ENCODE peak calls at places on chromosomes 2 and 18, in nine cellular contexts. J is AG04450, K is IMR-90, V is Peyer's patch, T is sigmoid colon, A is BE2C, Z is stomach, S is astrocyte, M is transverse colon. W is an unnamed sample.

GRCh38 chr2:236776695-236777251 is 207.1 kb downstream of the ACKR3 start:
- DNase-seq in J (no peak), K (peak; percentile 35), V (no peak), T (no peak), A (no peak), Z (no peak), S (peak; percentile 94), M (no peak), W (no peak)

GRCh38 chr2:10487144-10488104 is 39.3 kb upstream of the ODC1 start:
- DNase-seq in J (no peak), K (no peak), V (peak; percentile 43), T (peak; percentile 35), A (peak; percentile 35), Z (peak; percentile 67), S (no peak), M (no peak), W (no peak)

GRCh38 chr18:48300463-48300961 is 108.7 kb downstream of the ZBTB7C start:
- DNase-seq in J (no peak), K (no peak), V (no peak), T (no peak), A (no peak), Z (no peak), S (no peak), M (peak; percentile 54), W (peak; percentile 46)

GRCh38 chr2:31213883-31214637 is 3.3 kb downstream of the CAPN14 start:
- DNase-seq in J (no peak), K (no peak), V (no peak), T (no peak), A (no peak), Z (no peak), S (no peak), M (no peak), W (no peak)

GRCh38 chr2:158973511-158973956 is 5.1 kb downstream of the TANC1 start:
- DNase-seq in J (no peak), K (peak; percentile 51), V (no peak), T (no peak), A (no peak), Z (no peak), S (peak; percentile 36), M (no peak), W (peak; percentile 49)

GRCh38 chr18:11500153-11501122 is 109.0 kb upstream of the SLC35G4 start:
- DNase-seq in J (peak; percentile 91), K (peak; percentile 98), V (no peak), T (no peak), A (no peak), Z (no peak), S (peak; percentile 99), M (no peak), W (no peak)

GRCh38 chr2:67565761-67566160 is 168.6 kb downstream of the ETAA1 start:
- DNase-seq in J (no peak), K (peak; percentile 95), V (no peak), T (no peak), A (no peak), Z (peak; percentile 51), S (peak; percentile 96), M (no peak), W (no peak)

GRCh38 chr2:127578411-127578810 is 42.9 kb downstream of the MYO7B start:
- DNase-seq in J (no peak), K (no peak), V (peak; percentile 28), T (no peak), A (no peak), Z (no peak), S (no peak), M (no peak), W (no peak)

GRCh38 chr18:38933322-38933721 is 1367.7 kb upstream of the CELF4 start:
- DNase-seq in J (no peak), K (no peak), V (no peak), T (no peak), A (no peak), Z (no peak), S (no peak), M (no peak), W (no peak)

GRCh38 chr2:70942396-70942795 is 6.7 kb downstream of the ATP6V1B1 start:
- DNase-seq in J (no peak), K (no peak), V (no peak), T (peak; percentile 44), A (no peak), Z (no peak), S (no peak), M (no peak), W (no peak)

GRCh38 chr2:37585295-37585908 is 86.0 kb downstream of the CDC42EP3 start:
- DNase-seq in J (no peak), K (peak; percentile 80), V (no peak), T (no peak), A (no peak), Z (peak; percentile 66), S (no peak), M (peak; percentile 22), W (no peak)

GRCh38 chr2:224650815-224651439 is 65.2 kb downstream of the CCDC195 start:
- DNase-seq in J (peak; percentile 11), K (peak; percentile 56), V (no peak), T (no peak), A (no peak), Z (no peak), S (peak; percentile 25), M (no peak), W (no peak)

GRCh38 chr18:65363911-65364632 is 386.7 kb upstream of the CDH7 start:
- DNase-seq in J (no peak), K (no peak), V (no peak), T (no peak), A (no peak), Z (no peak), S (no peak), M (no peak), W (no peak)

GRCh38 chr2:150907466-150907865 is 354.2 kb downstream of the RBM43 start:
- DNase-seq in J (no peak), K (no peak), V (no peak), T (no peak), A (no peak), Z (no peak), S (no peak), M (no peak), W (no peak)

GRCh38 chr2:73730810-73731209 is 6.3 kb downstream of the TPRKB start:
- DNase-seq in J (no peak), K (no peak), V (no peak), T (no peak), A (no peak), Z (peak; percentile 38), S (no peak), M (no peak), W (no peak)

GRCh38 chr2:42844901-42845685 is 52.7 kb upstream of the HAAO start:
- DNase-seq in J (peak; percentile 82), K (peak; percentile 88), V (peak; percentile 57), T (peak; percentile 89), A (no peak), Z (no peak), S (peak; percentile 38), M (peak; percentile 31), W (no peak)

GRCh38 chr2:211534655-211535054 is 978.3 kb downstream of the CPS1 start:
- DNase-seq in J (no peak), K (no peak), V (no peak), T (no peak), A (no peak), Z (no peak), S (peak; percentile 3), M (no peak), W (no peak)

GRCh38 chr2:174158003-174158402 is 90.3 kb downstream of the OLA1 start:
- DNase-seq in J (no peak), K (no peak), V (peak; percentile 57), T (no peak), A (peak; percentile 32), Z (no peak), S (no peak), M (peak; percentile 16), W (no peak)

GRCh38 chr2:165903406-165903805 is 50.2 kb downstream of the TTC21B start:
- DNase-seq in J (no peak), K (no peak), V (no peak), T (no peak), A (no peak), Z (no peak), S (no peak), M (no peak), W (no peak)

GRCh38 chr2:165899311-165899710 is 54.3 kb downstream of the TTC21B start:
- DNase-seq in J (no peak), K (no peak), V (no peak), T (no peak), A (no peak), Z (no peak), S (no peak), M (no peak), W (no peak)

GRCh38 chr2:165901996-165902395 is 51.6 kb downstream of the TTC21B start:
- DNase-seq in J (no peak), K (no peak), V (no peak), T (no peak), A (no peak), Z (no peak), S (no peak), M (no peak), W (no peak)

GRCh38 chr2:165902929-165903328 is 50.6 kb downstream of the TTC21B start:
- DNase-seq in J (no peak), K (peak; percentile 17), V (no peak), T (no peak), A (no peak), Z (no peak), S (no peak), M (no peak), W (no peak)

GRCh38 chr2:165901595-165901994 is 52.0 kb downstream of the TTC21B start:
- DNase-seq in J (no peak), K (no peak), V (no peak), T (no peak), A (no peak), Z (no peak), S (no peak), M (no peak), W (no peak)
- H3K4me3 ChIP-seq in J (no peak overlapping the region), K (no peak overlapping the region), V (no peak overlapping the region), T (no peak overlapping the region), A (no peak overlapping the region), Z (no peak overlapping the region), S (no peak overlapping the region), M (no peak overlapping the region), W (no peak overlapping the region)

GRCh38 chr18:22170421-22171262 is 1.3 kb downstream of the GATA6 start:
- DNase-seq in J (peak; percentile 24), K (peak; percentile 75), V (peak; percentile 55), T (peak; percentile 77), A (peak; percentile 34), Z (no peak), S (peak; percentile 67), M (peak; percentile 43), W (peak; percentile 58)
- H3K27me3 ChIP-seq in J (peaks cover 31% of the 10 kb centered on the region), K (peaks cover 32% of the 10 kb centered on the region), V (peaks cover 30% of the 10 kb centered on the region), T (peaks cover 95% of the 10 kb centered on the region), A (peaks cover 58% of the 10 kb centered on the region), Z (peaks cover 99% of the 10 kb centered on the region), S (peaks cover 40% of the 10 kb centered on the region), M (peaks cover 98% of the 10 kb centered on the region), W (no peaks in the 10 kb centered on the region)

GRCh38 chr2:13113016-13113415 is 396.3 kb downstream of the TRIB2 start:
- DNase-seq in J (no peak), K (no peak), V (no peak), T (no peak), A (no peak), Z (no peak), S (no peak), M (no peak), W (no peak)
- H3K9me3 ChIP-seq in J (no peaks in the 10 kb centered on the region), K (no peaks in the 10 kb centered on the region), V (no peaks in the 10 kb centered on the region), T (no peaks in the 10 kb centered on the region), A (no peaks in the 10 kb centered on the region), Z (no peaks in the 10 kb centered on the region), S (no peaks in the 10 kb centered on the region), M (no peaks in the 10 kb centered on the region), W (no peaks in the 10 kb centered on the region)

DNA sequence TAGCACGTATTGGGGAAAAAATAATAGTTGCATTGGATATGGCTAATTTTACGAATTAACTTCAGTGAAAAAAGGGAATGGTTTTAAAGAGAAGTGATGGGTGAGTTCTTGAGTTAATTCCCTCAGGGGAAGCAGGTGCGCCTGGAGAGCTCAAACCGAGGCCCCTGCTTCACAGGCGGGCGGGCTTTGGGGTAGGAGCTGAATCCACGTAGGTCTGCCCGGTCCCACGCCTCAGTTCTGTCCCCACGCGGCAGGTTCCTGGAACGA is 44.1 kb downstream of the GORASP2 start:
- DNase-seq in J (no peak), K (no peak), V (no peak), T (no peak), A (no peak), Z (no peak), S (no peak), M (no peak), W (no peak)
- H3K4me3 ChIP-seq in J (peak overlapping the region; percentile 58), K (peak overlapping the region; percentile 86), V (peak overlapping the region; percentile 66), T (peak overlapping the region; percentile 79), A (peak overlapping the region; percentile 41), Z (peak overlapping the region; percentile 61), S (peak overlapping the region; percentile 51), M (peak overlapping the region; percentile 6), W (peak overlapping the region; percentile 30)

W was measured in lung.